ENCODE peak calls at places on chromosomes 5 and 9, in five cellular contexts. One of them, this sample, is unnamed.
A peak's percentile ranks its signal among the peaks of the same experiment; 100 is the strongest.

GRCh38 chr9:106722051-106722753 is 140.8 kb upstream of the ZNF462 start:
- DNase-seq in MM.1S: no peak
- DNase-seq in neural progenitor cell: no peak
- DNase-seq in fibroblast of lung: no peak
- DNase-seq in HepG2: no peak
- DNase-seq in this sample: no peak

GRCh38 chr9:74140141-74140540 is 357.0 kb upstream of the RORB start:
- DNase-seq in MM.1S: no peak
- DNase-seq in fibroblast of lung: no peak
- DNase-seq in neural progenitor cell: no peak
- DNase-seq in HepG2: no peak
- DNase-seq in this sample: no peak

GRCh38 chr5:111119856-111120255 is 27.7 kb downstream of the WDR36 start:
- DNase-seq in fibroblast of lung: no peak
- DNase-seq in neural progenitor cell: no peak
- DNase-seq in HepG2: no peak
- DNase-seq in MM.1S: no peak
- DNase-seq in this sample: no peak

GRCh38 chr9:112853882-112854585 is 36.6 kb downstream of the SLC46A2 start:
- DNase-seq in fibroblast of lung: no peak
- DNase-seq in neural progenitor cell: no peak
- DNase-seq in HepG2: no peak
- DNase-seq in MM.1S: no peak
- DNase-seq in this sample: no peak

GRCh38 chr5:172542651-172543131 is 88.4 kb upstream of the SH3PXD2B start:
- DNase-seq in neural progenitor cell: no peak
- DNase-seq in fibroblast of lung: no peak
- DNase-seq in HepG2: no peak
- DNase-seq in MM.1S: no peak
- DNase-seq in this sample: no peak

GRCh38 chr5:32410630-32411029 is 33.9 kb downstream of the ZFR start:
- DNase-seq in neural progenitor cell: no peak
- DNase-seq in MM.1S: no peak
- DNase-seq in fibroblast of lung: no peak
- DNase-seq in HepG2: no peak
- DNase-seq in this sample: no peak

GRCh38 chr5:116651653-116652052 is 77.0 kb upstream of the SEMA6A start:
- DNase-seq in neural progenitor cell: no peak
- DNase-seq in HepG2: no peak
- DNase-seq in fibroblast of lung: no peak
- DNase-seq in MM.1S: no peak
- DNase-seq in this sample: no peak

GRCh38 chr5:53287573-53287972 is 178.0 kb upstream of the MOCS2 start:
- DNase-seq in MM.1S: no peak
- DNase-seq in neural progenitor cell: no peak
- DNase-seq in HepG2: no peak
- DNase-seq in fibroblast of lung: no peak
- DNase-seq in this sample: no peak

GRCh38 chr9:42388846-42389245 is 205.4 kb downstream of the SPATA31A6 start:
- DNase-seq in fibroblast of lung: no peak
- DNase-seq in MM.1S: no peak
- DNase-seq in neural progenitor cell: no peak
- DNase-seq in HepG2: no peak
- DNase-seq in this sample: peak; percentile 23

GRCh38 chr9:114098021-114098659 is 952 bp downstream of the KIF12 start:
- DNase-seq in fibroblast of lung: no peak
- DNase-seq in neural progenitor cell: peak; percentile 80
- DNase-seq in MM.1S: no peak
- DNase-seq in HepG2: no peak
- DNase-seq in this sample: no peak

GRCh38 chr5:133232435-133232834 is 180.6 kb downstream of the HSPA4 start:
- DNase-seq in MM.1S: no peak
- DNase-seq in fibroblast of lung: no peak
- DNase-seq in HepG2: no peak
- DNase-seq in neural progenitor cell: no peak
- DNase-seq in this sample: no peak

DNA sequence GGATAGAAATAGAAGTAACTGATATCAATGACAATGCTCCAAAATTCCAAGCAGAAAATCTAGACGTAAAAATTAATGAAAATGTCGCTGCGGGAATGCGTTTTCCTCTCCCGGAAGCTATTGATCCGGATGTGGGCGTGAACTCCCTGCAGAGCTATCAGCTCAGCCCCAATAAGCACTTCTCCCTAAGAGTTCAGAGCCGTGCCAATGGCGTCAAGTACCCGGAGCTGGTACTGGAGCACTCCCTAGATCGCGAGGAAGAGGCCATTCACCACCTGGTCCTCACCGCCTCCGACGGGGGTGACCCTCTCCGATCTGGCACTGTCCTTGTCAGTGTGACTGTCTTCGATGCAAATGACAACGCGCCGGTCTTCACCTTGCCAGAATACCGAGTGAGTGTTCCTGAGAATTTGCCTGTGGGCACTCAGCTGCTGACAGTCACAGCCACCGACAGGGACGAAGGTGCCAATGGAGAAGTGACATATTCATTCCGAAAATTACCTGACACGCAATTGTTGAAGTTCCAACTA is 818 bp downstream of the PCDHGA10 start:
- DNase-seq in HepG2: no peak
- DNase-seq in MM.1S: no peak
- DNase-seq in fibroblast of lung: no peak
- DNase-seq in neural progenitor cell: no peak
- DNase-seq in this sample: no peak
- H3K9me3 ChIP-seq in HepG2: peaks cover 6% of the 10 kb centered on the region
- H3K9me3 ChIP-seq in MM.1S: no peaks in the 10 kb centered on the region
- H3K9me3 ChIP-seq in fibroblast of lung: peaks cover 6% of the 10 kb centered on the region
- H3K9me3 ChIP-seq in neural progenitor cell: peaks cover 41% of the 10 kb centered on the region
- H3K9me3 ChIP-seq in this sample: no peaks in the 10 kb centered on the region

DNA sequence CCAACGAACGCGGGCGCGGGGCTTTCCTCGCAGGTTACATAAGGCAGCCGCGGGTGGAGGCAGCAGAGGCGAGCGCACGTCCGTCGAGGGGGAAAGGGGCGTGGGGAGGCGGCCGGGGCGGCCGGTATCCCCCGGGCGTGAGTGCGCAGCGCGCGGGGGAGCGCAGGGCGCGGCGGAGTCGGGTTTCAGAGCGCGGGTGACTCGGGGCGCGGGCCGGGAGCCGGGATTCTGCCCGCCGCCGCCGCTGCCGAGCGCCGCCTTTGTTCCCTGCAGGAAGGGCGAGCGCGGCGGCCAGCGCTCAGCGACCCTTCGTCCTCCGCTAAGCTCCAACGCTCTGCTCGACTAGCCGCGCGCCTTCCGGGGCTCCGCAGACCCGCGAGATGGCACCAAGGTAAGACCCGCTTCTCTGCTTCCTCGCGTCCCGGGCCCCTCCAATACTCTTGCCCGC is at the start of gene COL15A1:
- DNase-seq in HepG2: no peak
- DNase-seq in MM.1S: no peak
- DNase-seq in neural progenitor cell: peak; percentile 86
- DNase-seq in fibroblast of lung: peak; percentile 29
- DNase-seq in this sample: no peak
- TF ChIP-seq EZH2 in HepG2: no peak
- TF ChIP-seq EZH2 in MM.1S: no peak
- TF ChIP-seq EZH2 in neural progenitor cell: no peak
- TF ChIP-seq EZH2 in fibroblast of lung: peak; percentile 12
- TF ChIP-seq EZH2 in this sample: peak; percentile 76

GRCh38 chr5:95735436-95735835 is 4.3 kb downstream of the RHOBTB3 start:
- DNase-seq in neural progenitor cell: no peak
- DNase-seq in MM.1S: no peak
- DNase-seq in fibroblast of lung: peak; percentile 38
- DNase-seq in HepG2: no peak
- DNase-seq in this sample: no peak

GRCh38 chr5:95733100-95733499 is 2.0 kb downstream of the RHOBTB3 start:
- DNase-seq in HepG2: no peak
- DNase-seq in fibroblast of lung: no peak
- DNase-seq in MM.1S: no peak
- DNase-seq in neural progenitor cell: no peak
- DNase-seq in this sample: no peak

GRCh38 chr5:95734156-95734555 is 3.0 kb downstream of the RHOBTB3 start:
- DNase-seq in MM.1S: no peak
- DNase-seq in HepG2: no peak
- DNase-seq in neural progenitor cell: no peak
- DNase-seq in fibroblast of lung: peak; percentile 37
- DNase-seq in this sample: no peak

GRCh38 chr5:95731571-95732554 is 727 bp downstream of the RHOBTB3 start:
- DNase-seq in HepG2: peak; percentile 20
- DNase-seq in fibroblast of lung: peak; percentile 64
- DNase-seq in neural progenitor cell: peak; percentile 61
- DNase-seq in MM.1S: no peak
- DNase-seq in this sample: peak; percentile 47

DNA sequence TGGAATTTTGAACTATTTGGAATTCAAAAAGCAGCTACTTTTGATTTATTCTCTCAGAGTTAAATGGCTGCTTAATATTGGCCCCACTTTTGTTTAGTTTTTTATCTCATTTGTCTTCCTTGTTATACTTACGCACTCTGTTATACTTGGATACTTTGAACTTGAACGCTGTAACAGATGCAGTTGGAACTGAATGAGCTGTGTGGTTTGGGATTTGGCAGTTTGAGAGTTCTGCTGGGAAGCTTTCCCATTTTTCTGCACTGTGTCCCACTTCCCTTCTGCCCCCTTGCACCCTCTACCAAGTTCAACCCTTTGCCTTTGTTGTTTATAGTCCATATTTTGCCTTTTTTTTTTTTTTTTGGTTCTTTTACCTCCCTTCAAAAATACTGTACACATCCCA is 3.8 kb downstream of the RHOBTB3 start:
- DNase-seq in HepG2: no peak
- DNase-seq in fibroblast of lung: peak; percentile 95
- DNase-seq in neural progenitor cell: no peak
- DNase-seq in MM.1S: no peak
- DNase-seq in this sample: no peak
- H3K4me3 ChIP-seq in HepG2: no peak overlapping the region
- H3K4me3 ChIP-seq in fibroblast of lung: peak overlapping the region; percentile 98
- H3K4me3 ChIP-seq in neural progenitor cell: no peak overlapping the region
- H3K4me3 ChIP-seq in MM.1S: no peak overlapping the region
- H3K4me3 ChIP-seq in this sample: no peak overlapping the region

GRCh38 chr9:125894566-125894965 is 147.4 kb downstream of the PBX3 start:
- DNase-seq in HepG2: no peak
- DNase-seq in fibroblast of lung: no peak
- DNase-seq in MM.1S: no peak
- DNase-seq in neural progenitor cell: no peak
- DNase-seq in this sample: no peak
- H3K9me3 ChIP-seq in HepG2: no peaks in the 10 kb centered on the region
- H3K9me3 ChIP-seq in fibroblast of lung: no peaks in the 10 kb centered on the region
- H3K9me3 ChIP-seq in MM.1S: no peaks in the 10 kb centered on the region
- H3K9me3 ChIP-seq in neural progenitor cell: no peaks in the 10 kb centered on the region
- H3K9me3 ChIP-seq in this sample: no peaks in the 10 kb centered on the region

DNA sequence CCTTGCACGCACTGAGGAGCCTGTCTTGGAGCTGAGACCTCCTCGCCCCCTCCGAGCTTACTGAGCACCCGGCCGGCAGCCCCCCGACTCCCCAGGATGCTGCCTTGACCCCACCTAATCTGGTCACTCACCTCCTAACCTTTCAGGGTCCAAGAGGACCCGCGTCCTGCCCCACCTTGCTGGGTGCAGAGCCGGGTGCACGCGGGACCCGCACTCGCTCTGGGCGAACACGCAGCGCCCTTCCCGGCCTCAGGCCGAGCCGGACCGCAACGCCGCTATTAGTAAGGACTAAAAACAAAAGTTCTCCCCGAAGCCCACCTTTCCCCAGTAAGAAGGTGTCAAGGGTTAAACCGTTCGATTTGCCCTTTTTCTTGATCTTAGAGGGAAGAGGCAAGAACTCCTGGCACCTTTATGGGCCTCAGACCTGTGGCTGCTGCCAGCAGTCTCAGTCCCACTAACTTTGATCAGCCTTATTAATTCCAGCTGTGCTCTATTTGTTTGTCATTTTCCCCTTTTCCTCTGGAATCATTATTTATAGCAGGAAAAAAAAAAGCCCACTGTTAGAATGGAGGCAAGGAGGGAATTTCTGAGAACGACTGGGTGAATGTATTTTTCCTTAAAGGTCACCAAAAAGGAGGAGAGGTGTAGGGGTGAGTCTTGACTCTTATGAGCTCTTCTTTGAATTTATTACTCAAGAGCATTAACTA is 10.5 kb downstream of the IRX2 start:
- DNase-seq in neural progenitor cell: peak; percentile 42
- DNase-seq in fibroblast of lung: no peak
- DNase-seq in MM.1S: no peak
- DNase-seq in HepG2: no peak
- DNase-seq in this sample: no peak
- TF ChIP-seq EZH2 in neural progenitor cell: peak; percentile 31
- TF ChIP-seq EZH2 in fibroblast of lung: no peak
- TF ChIP-seq EZH2 in MM.1S: no peak
- TF ChIP-seq EZH2 in HepG2: no peak
- TF ChIP-seq EZH2 in this sample: no peak

DNA sequence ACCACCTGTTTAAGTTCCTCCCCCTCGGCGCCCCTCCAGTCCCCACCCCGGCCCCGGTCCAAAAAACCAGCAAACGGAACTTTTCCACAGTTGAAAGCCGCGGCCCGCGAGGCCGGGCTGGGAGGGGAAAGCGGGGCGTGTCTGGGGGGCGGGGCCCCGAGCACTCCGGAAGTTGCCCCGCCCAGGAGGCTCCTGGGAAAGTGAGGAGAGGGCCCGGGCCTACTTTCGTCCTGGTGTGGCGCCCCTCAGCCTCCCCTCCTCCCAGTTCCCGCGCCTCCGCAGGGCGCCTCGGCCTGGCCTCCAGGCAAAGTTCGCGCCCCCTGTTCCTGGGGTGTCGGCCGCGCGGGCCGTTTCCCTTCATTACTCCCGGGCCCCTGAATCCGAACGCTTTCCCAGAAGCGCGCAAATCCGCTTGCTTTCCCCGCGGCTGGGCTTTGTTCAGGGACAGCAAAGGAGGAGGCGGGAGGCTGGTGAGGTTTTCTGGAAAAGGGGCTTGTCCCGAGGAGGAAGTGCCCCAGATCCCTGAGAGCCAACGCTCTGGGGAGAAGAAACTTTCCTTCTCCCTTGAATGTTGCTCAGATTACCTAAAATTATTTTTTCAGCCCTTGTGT is 4.4 kb upstream of the DMRT3 start:
- DNase-seq in fibroblast of lung: no peak
- DNase-seq in HepG2: no peak
- DNase-seq in neural progenitor cell: peak; percentile 92
- DNase-seq in MM.1S: no peak
- DNase-seq in this sample: no peak
- H3K4me3 ChIP-seq in fibroblast of lung: no peak overlapping the region
- H3K4me3 ChIP-seq in HepG2: no peak overlapping the region
- H3K4me3 ChIP-seq in neural progenitor cell: peak overlapping the region; percentile 49
- H3K4me3 ChIP-seq in MM.1S: no peak overlapping the region
- H3K4me3 ChIP-seq in this sample: no peak overlapping the region

GRCh38 chr9:29126783-29127182 is 1553.5 kb upstream of the C9orf72 start:
- DNase-seq in MM.1S: no peak
- DNase-seq in fibroblast of lung: no peak
- DNase-seq in HepG2: no peak
- DNase-seq in neural progenitor cell: no peak
- DNase-seq in this sample: no peak
- H3K9me3 ChIP-seq in MM.1S: no peaks in the 10 kb centered on the region
- H3K9me3 ChIP-seq in fibroblast of lung: no peaks in the 10 kb centered on the region
- H3K9me3 ChIP-seq in HepG2: peaks cover 49% of the 10 kb centered on the region
- H3K9me3 ChIP-seq in neural progenitor cell: peaks cover 12% of the 10 kb centered on the region
- H3K9me3 ChIP-seq in this sample: no peaks in the 10 kb centered on the region